ENCODE peak calls at places on chromosomes 7 and 10, in eight cellular contexts. T is psoas muscle; X is stomach; E is activated CD4-positive, alpha-beta T cell treated with anti-CD3 and anti-CD28 coated beads for 36 hours; S is GM19239; Z is stimulated activated naive CD8-positive, alpha-beta T cell treated with anti-CD3 and anti-CD28 coated beads, Interleukin-15, Interleukin-2, amounts not matched to agents 100 U/mL and 50 U/mL, for 24 hours; R is stimulated activated CD4-positive, alpha-beta T cell treated with anti-CD3 and anti-CD28 coated beads, Interleukin-1b, Interleukin-23, amount 100 ng/mL, for 4 hours; I is kidney tubule cell. V is an unnamed sample.

GRCh38 chr7:857661-858060 is 18.7 kb upstream of the GET4 start:
- DNase-seq in T (peak), X (no peak), E (no peak), S (no peak), Z (no peak), R (no peak), I (no peak), V (peak)

GRCh38 chr7:126302639-126303038 is 950.1 kb downstream of the GRM8 start:
- DNase-seq in T (no peak), X (no peak), E (no peak), S (no peak), Z (no peak), R (no peak), I (no peak), V (no peak)

GRCh38 chr10:72218756-72219155 is 2.7 kb upstream of the ASCC1 start:
- DNase-seq in T (no peak), X (no peak), E (no peak), S (no peak), Z (no peak), R (no peak), I (no peak), V (no peak)

GRCh38 chr7:84811427-84811826 is 375.4 kb downstream of the SEMA3D start:
- DNase-seq in T (no peak), X (no peak), E (no peak), S (no peak), Z (no peak), R (no peak), I (no peak), V (no peak)

GRCh38 chr10:70503776-70504175 is 25.2 kb downstream of the PALD1 start:
- DNase-seq in T (no peak), X (no peak), E (no peak), S (no peak), Z (no peak), R (no peak), I (no peak), V (no peak)

GRCh38 chr7:50502001-50502684 is 52.0 kb upstream of the FIGNL1 start:
- DNase-seq in T (peak), X (no peak), E (no peak), S (no peak), Z (no peak), R (no peak), I (peak), V (peak)

GRCh38 chr10:28714401-28715053 is 37.2 kb downstream of the BAMBI start:
- DNase-seq in T (no peak), X (no peak), E (no peak), S (no peak), Z (no peak), R (no peak), I (no peak), V (no peak)

GRCh38 chr7:96199421-96199820 is 122.5 kb downstream of the SLC25A13 start:
- DNase-seq in T (no peak), X (no peak), E (no peak), S (no peak), Z (no peak), R (no peak), I (no peak), V (no peak)

GRCh38 chr10:86798636-86799035 is 42.2 kb downstream of the BMPR1A start:
- DNase-seq in T (no peak), X (no peak), E (no peak), S (peak), Z (no peak), R (no peak), I (no peak), V (no peak)

GRCh38 chr7:151085329-151085690 is 965 bp upstream of the AGAP3 start:
- DNase-seq in T (no peak), X (no peak), E (no peak), S (no peak), Z (no peak), R (no peak), I (no peak), V (no peak)

GRCh38 chr7:106484562-106484961 is 176.4 kb downstream of the CCDC71L start:
- DNase-seq in T (no peak), X (peak), E (no peak), S (no peak), Z (no peak), R (no peak), I (peak), V (no peak)

GRCh38 chr10:114042895-114043531 is 653 bp upstream of the ADRB1 start:
- DNase-seq in T (peak), X (peak), E (peak), S (peak), Z (peak), R (no peak), I (peak), V (peak)

GRCh38 chr10:12042409-12042796 is 206 bp downstream of the UPF2 start:
- DNase-seq in T (peak), X (peak), E (peak), S (no peak), Z (peak), R (peak), I (no peak), V (no peak)

GRCh38 chr10:78594938-78595645 is 473.7 kb upstream of the ZMIZ1 start:
- DNase-seq in T (no peak), X (no peak), E (no peak), S (no peak), Z (no peak), R (no peak), I (no peak), V (no peak)

GRCh38 chr7:917255-918117 is 37.0 kb downstream of the ADAP1 start:
- DNase-seq in T (peak), X (no peak), E (peak), S (no peak), Z (no peak), R (no peak), I (no peak), V (peak)

GRCh38 chr7:98655611-98656010 is 38.5 kb downstream of the NPTX2 start:
- DNase-seq in T (no peak), X (no peak), E (no peak), S (no peak), Z (no peak), R (no peak), I (no peak), V (no peak)

GRCh38 chr10:117169480-117169879 is 27.8 kb upstream of the KCNK18 start:
- DNase-seq in T (no peak), X (no peak), E (no peak), S (no peak), Z (no peak), R (no peak), I (no peak), V (no peak)

GRCh38 chr7:18541189-18541870 is 45.8 kb downstream of the HDAC9 start:
- DNase-seq in T (peak), X (peak), E (no peak), S (no peak), Z (no peak), R (no peak), I (peak), V (peak)

GRCh38 chr7:110914263-110914662 is 176.7 kb upstream of the LRRN3 start:
- DNase-seq in T (no peak), X (no peak), E (no peak), S (no peak), Z (no peak), R (no peak), I (no peak), V (no peak)

GRCh38 chr10:84654671-84655070 is 326.3 kb downstream of the CCSER2 start:
- DNase-seq in T (no peak), X (no peak), E (no peak), S (no peak), Z (no peak), R (no peak), I (no peak), V (no peak)

GRCh38 chr7:15508258-15508657 is 53.6 kb downstream of the AGMO start:
- DNase-seq in T (no peak), X (no peak), E (no peak), S (no peak), Z (no peak), R (no peak), I (no peak), V (no peak)

GRCh38 chr7:33722383-33723096 is 182.8 kb upstream of the BMPER start:
- DNase-seq in T (peak), X (no peak), E (no peak), S (no peak), Z (no peak), R (no peak), I (peak), V (no peak)

GRCh38 chr7:74051629-74052410 is 23.8 kb downstream of the ELN start:
- DNase-seq in T (peak), X (peak), E (peak), S (no peak), Z (peak), R (no peak), I (peak), V (no peak)

V was measured in left lung.